ENCODE peak calls at places on chromosomes 1 and 21, in eight cellular contexts. Z, S, F, U, O, T, Y and X are unnamed samples.

GRCh38 chr1:110829955-110830553 is 42.9 kb upstream of the CD53 start:
- DNase-seq in Z (peak; percentile 67), S (no peak), F (no peak), U (peak; percentile 18), O (no peak), T (peak; percentile 17), Y (no peak), X (peak; percentile 25)

GRCh38 chr1:204647114-204647804 is 38.3 kb downstream of the LRRN2 start:
- DNase-seq in Z (peak; percentile 87), S (peak; percentile 52), F (no peak), U (no peak), O (no peak), T (peak; percentile 70), Y (no peak), X (peak; percentile 24)

GRCh38 chr1:19845166-19845954 is 30.3 kb upstream of the RNF186 start:
- DNase-seq in Z (no peak), S (peak; percentile 63), F (no peak), U (no peak), O (no peak), T (no peak), Y (no peak), X (no peak)

GRCh38 chr21:21897275-21897883 is 899.2 kb downstream of the NCAM2 start:
- DNase-seq in Z (no peak), S (no peak), F (no peak), U (no peak), O (no peak), T (no peak), Y (no peak), X (no peak)

GRCh38 chr1:156476501-156477298 is 23.9 kb downstream of the MEF2D start:
- DNase-seq in Z (peak; percentile 91), S (no peak), F (peak; percentile 86), U (no peak), O (peak; percentile 78), T (peak; percentile 93), Y (no peak), X (peak; percentile 40)

GRCh38 chr1:9630331-9631081 is 21.0 kb upstream of the PIK3CD start:
- DNase-seq in Z (no peak), S (no peak), F (no peak), U (no peak), O (no peak), T (no peak), Y (no peak), X (no peak)

GRCh38 chr1:41783189-41783639 is 135.5 kb downstream of the HIVEP3 start:
- DNase-seq in Z (no peak), S (peak; percentile 38), F (no peak), U (no peak), O (no peak), T (peak; percentile 85), Y (no peak), X (no peak)

GRCh38 chr1:53410100-53410541 is 49.1 kb upstream of the DMRTB1 start:
- DNase-seq in Z (peak; percentile 62), S (no peak), F (no peak), U (no peak), O (no peak), T (peak; percentile 47), Y (no peak), X (no peak)

GRCh38 chr1:201786824-201787223 is 42.1 kb upstream of the IPO9 start:
- DNase-seq in Z (no peak), S (no peak), F (peak; percentile 78), U (no peak), O (peak; percentile 62), T (no peak), Y (peak; percentile 90), X (no peak)

GRCh38 chr1:41742219-41742618 is 176.5 kb downstream of the HIVEP3 start:
- DNase-seq in Z (no peak), S (no peak), F (no peak), U (no peak), O (no peak), T (peak; percentile 93), Y (no peak), X (no peak)

GRCh38 chr1:79587229-79587628 is 580.7 kb upstream of the ADGRL4 start:
- DNase-seq in Z (no peak), S (no peak), F (no peak), U (no peak), O (no peak), T (peak; percentile 3), Y (no peak), X (no peak)

GRCh38 chr1:41713557-41714327 is 205.0 kb downstream of the HIVEP3 start:
- DNase-seq in Z (no peak), S (no peak), F (no peak), U (no peak), O (no peak), T (peak; percentile 92), Y (no peak), X (no peak)

GRCh38 chr21:24259241-24259640 is 1348.0 kb downstream of the MRPL39 start:
- DNase-seq in Z (no peak), S (no peak), F (no peak), U (no peak), O (no peak), T (peak; percentile 83), Y (no peak), X (no peak)

GRCh38 chr1:207027921-207028320 is 4.6 kb downstream of the C1orf116 start:
- DNase-seq in Z (no peak), S (no peak), F (no peak), U (no peak), O (no peak), T (no peak), Y (no peak), X (no peak)

GRCh38 chr1:227898502-227899140 is 49.1 kb downstream of the WNT9A start:
- DNase-seq in Z (no peak), S (no peak), F (no peak), U (no peak), O (peak; percentile 24), T (no peak), Y (peak; percentile 52), X (no peak)

GRCh38 chr1:173416034-173416433 is 61.1 kb upstream of the PRDX6 start:
- DNase-seq in Z (no peak), S (no peak), F (no peak), U (no peak), O (no peak), T (no peak), Y (no peak), X (no peak)

GRCh38 chr1:5509664-5510452 is 482.4 kb downstream of the NPHP4 start:
- DNase-seq in Z (peak; percentile 91), S (peak; percentile 57), F (peak; percentile 88), U (peak; percentile 51), O (peak; percentile 72), T (peak; percentile 15), Y (no peak), X (peak; percentile 25)

GRCh38 chr21:29185172-29185571 is 54.7 kb downstream of the MAP3K7CL start:
- DNase-seq in Z (no peak), S (no peak), F (no peak), U (no peak), O (no peak), T (peak; percentile 25), Y (no peak), X (no peak)
- H3K27ac ChIP-seq in Z (no peak overlapping the region), S (no peak overlapping the region), F (no peak overlapping the region), U (no peak overlapping the region), O (no peak overlapping the region), T (no peak overlapping the region), Y (no peak overlapping the region), X (no peak overlapping the region)

DNA sequence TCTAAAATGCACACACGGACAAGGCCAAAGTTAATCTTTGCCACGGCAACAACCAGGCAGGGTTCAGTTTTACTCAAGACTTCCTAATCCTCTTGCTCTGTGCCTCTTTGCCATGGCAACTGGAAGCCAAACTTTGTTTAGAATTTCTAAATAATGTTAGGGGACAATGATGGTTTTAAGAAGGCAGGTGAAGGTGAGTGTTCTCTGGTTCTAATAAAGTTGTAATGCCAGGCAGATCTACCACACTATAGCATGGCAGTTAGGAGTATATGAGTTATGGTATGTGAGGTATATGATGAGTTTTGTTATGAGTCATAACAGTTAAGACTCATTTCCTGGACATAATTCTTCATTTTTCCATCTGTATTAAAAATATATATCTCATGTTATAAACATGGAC is 2.7 kb downstream of the PTPRC start:
- DNase-seq in Z (no peak), S (no peak), F (no peak), U (peak; percentile 38), O (no peak), T (peak; percentile 43), Y (no peak), X (no peak)
- H3K4me3 ChIP-seq in Z (no peak overlapping the region), S (no peak overlapping the region), F (no peak overlapping the region), U (peak overlapping the region; percentile 100), O (peak overlapping the region; percentile 28), T (no peak overlapping the region), Y (no peak overlapping the region), X (peak overlapping the region; percentile 56)

GRCh38 chr1:232431748-232432147 is 198.2 kb downstream of the SIPA1L2 start:
- DNase-seq in Z (no peak), S (no peak), F (no peak), U (no peak), O (no peak), T (no peak), Y (no peak), X (no peak)

GRCh38 chr1:232432313-232432712 is 197.6 kb downstream of the SIPA1L2 start:
- DNase-seq in Z (no peak), S (no peak), F (no peak), U (no peak), O (peak; percentile 64), T (no peak), Y (no peak), X (no peak)

GRCh38 chr1:232430467-232430866 is 199.5 kb downstream of the SIPA1L2 start:
- DNase-seq in Z (no peak), S (no peak), F (no peak), U (no peak), O (no peak), T (no peak), Y (no peak), X (no peak)

GRCh38 chr1:232428781-232429530 is 201.0 kb downstream of the SIPA1L2 start:
- DNase-seq in Z (no peak), S (no peak), F (no peak), U (no peak), O (no peak), T (peak; percentile 89), Y (no peak), X (no peak)

DNA sequence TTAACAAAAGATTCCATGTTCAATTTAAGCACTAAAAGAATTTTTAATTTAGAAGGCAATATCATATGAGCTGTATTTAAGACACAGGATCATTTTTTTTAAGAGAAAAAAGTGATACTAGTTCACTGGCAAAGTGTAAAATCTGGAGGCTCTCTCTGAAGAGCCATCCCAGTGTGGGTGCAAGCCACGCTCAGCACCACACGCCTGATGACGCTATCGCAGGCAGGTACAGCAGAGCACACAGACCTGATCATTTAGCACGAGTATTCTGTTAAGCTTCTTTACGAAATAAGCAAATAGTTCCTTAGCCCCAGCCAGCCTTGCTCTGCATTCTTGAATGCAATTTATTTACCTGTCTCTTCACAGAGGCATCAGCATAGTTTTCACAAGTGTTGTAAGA is 198.6 kb downstream of the SIPA1L2 start:
- DNase-seq in Z (no peak), S (no peak), F (no peak), U (no peak), O (no peak), T (no peak), Y (no peak), X (no peak)
- H3K27ac ChIP-seq in Z (no peak overlapping the region), S (no peak overlapping the region), F (no peak overlapping the region), U (no peak overlapping the region), O (no peak overlapping the region), T (no peak overlapping the region), Y (no peak overlapping the region), X (no peak overlapping the region)

DNA sequence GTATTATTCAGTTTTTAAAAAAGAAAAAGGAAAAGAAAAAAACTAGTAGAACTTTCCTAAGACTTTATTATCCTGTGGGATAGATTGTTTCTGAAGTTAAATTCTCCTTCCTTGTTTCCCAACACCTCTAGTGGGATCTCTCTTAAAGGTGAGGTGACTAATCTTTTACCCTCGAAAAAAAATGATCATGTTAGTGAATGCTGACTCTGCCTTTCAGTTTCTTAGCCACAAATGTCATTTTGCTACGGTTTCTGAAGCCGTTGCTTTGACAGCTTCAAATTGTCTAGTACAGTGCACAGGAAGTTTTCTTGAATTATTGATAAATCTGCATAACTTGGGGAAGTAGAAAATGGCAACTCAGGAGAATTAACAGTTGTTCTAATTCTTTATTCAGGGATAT is 13.0 kb upstream of the NEK7 start:
- DNase-seq in Z (no peak), S (no peak), F (no peak), U (no peak), O (no peak), T (no peak), Y (no peak), X (no peak)
- H3K4me3 ChIP-seq in Z (no peak overlapping the region), S (no peak overlapping the region), F (no peak overlapping the region), U (no peak overlapping the region), O (no peak overlapping the region), T (no peak overlapping the region), Y (no peak overlapping the region), X (no peak overlapping the region)